ENCODE peak calls at places on chromosomes 4 and X, in four cellular contexts. E is activated naive CD4-positive, alpha-beta T cell treated with anti-CD3 and anti-CD28 coated beads for 36 hours; W is substantia nigra; M is epithelial cell of esophagus. U is an unnamed sample.

GRCh38 chr4:80014531-80014930 is 58.5 kb downstream of the ANTXR2 start:
- DNase-seq in E (no peak), W (no peak), M (no peak), U (no peak)

GRCh38 chrX:134484039-134484438 is 24.1 kb downstream of the HPRT1 start:
- DNase-seq in E (no peak), W (no peak), M (peak), U (no peak)

GRCh38 chrX:46666831-46667230 is 92.1 kb downstream of the SLC9A7 start:
- DNase-seq in E (no peak), W (no peak), M (no peak), U (no peak)

GRCh38 chr4:1278336-1278670 is 11.4 kb upstream of the MAEA start:
- DNase-seq in E (no peak), W (no peak), M (peak), U (peak)

GRCh38 chr4:184287697-184288255 is 70.1 kb upstream of the ENPP6 start:
- DNase-seq in E (no peak), W (no peak), M (peak), U (no peak)

GRCh38 chr4:53680168-53680567 is 88.9 kb upstream of the LNX1 start:
- DNase-seq in E (no peak), W (no peak), M (no peak), U (no peak)

GRCh38 chr4:7771541-7772507 is 167.8 kb downstream of the AFAP1 start:
- DNase-seq in E (no peak), W (no peak), M (no peak), U (peak)

GRCh38 chr4:48340276-48340904 is 939 bp upstream of the SLAIN2 start:
- DNase-seq in E (peak), W (no peak), M (peak), U (peak)

GRCh38 chrX:2552621-2553297 is 52.0 kb upstream of the DHRSX start:
- DNase-seq in E (no peak), W (no peak), M (no peak), U (no peak)

GRCh38 chr4:150302553-150302952 is 224.3 kb downstream of the DCLK2 start:
- DNase-seq in E (peak), W (no peak), M (peak), U (peak)

GRCh38 chr4:16196482-16197393 is 29.5 kb downstream of the TAPT1 start:
- DNase-seq in E (no peak), W (no peak), M (peak), U (no peak)

GRCh38 chrX:109966246-109966645 is 36.7 kb upstream of the TMEM164 start:
- DNase-seq in E (no peak), W (no peak), M (peak), U (no peak)

GRCh38 chr4:23163649-23164436 is 471.1 kb downstream of the GBA3 start:
- DNase-seq in E (no peak), W (no peak), M (peak), U (no peak)

GRCh38 chr4:2936773-2937145 is 26.4 kb downstream of the NOP14 start:
- DNase-seq in E (peak), W (no peak), M (peak), U (peak)

GRCh38 chrX:84469226-84469625 is 33.0 kb downstream of the HDX start:
- DNase-seq in E (no peak), W (no peak), M (peak), U (no peak)

GRCh38 chr4:11218692-11219091 is 210.0 kb downstream of the HS3ST1 start:
- DNase-seq in E (no peak), W (no peak), M (peak), U (no peak)

U was measured in activated CD8-positive, alpha-beta T cell treated with anti-CD3 and anti-CD28 coated beads for 36 hours.